ENCODE peak calls at places on chromosomes 2 and 18, in four cellular contexts. One of them, this sample, is unnamed.
A peak's percentile ranks its signal among the peaks of the same experiment; 100 is the strongest.

GRCh38 chr2:61898810-61899209 is 6.7 kb upstream of the COMMD1 start:
- DNase-seq in Caco-2: no peak
- DNase-seq in cardiac muscle cell: peak; percentile 36
- DNase-seq in sigmoid colon: no peak
- DNase-seq in this sample: no peak

GRCh38 chr2:160246356-160246755 is 46.3 kb upstream of the ITGB6 start:
- DNase-seq in Caco-2: no peak
- DNase-seq in cardiac muscle cell: no peak
- DNase-seq in sigmoid colon: no peak
- DNase-seq in this sample: no peak

GRCh38 chr2:35293261-35293660 is 1062.3 kb upstream of the CRIM1 start:
- DNase-seq in Caco-2: no peak
- DNase-seq in cardiac muscle cell: no peak
- DNase-seq in sigmoid colon: no peak
- DNase-seq in this sample: no peak

GRCh38 chr2:174839672-174840071 is 75.4 kb upstream of the CHRNA1 start:
- DNase-seq in Caco-2: no peak
- DNase-seq in cardiac muscle cell: no peak
- DNase-seq in sigmoid colon: no peak
- DNase-seq in this sample: no peak

GRCh38 chr2:237875234-237876055 is 16.0 kb downstream of the RAMP1 start:
- DNase-seq in Caco-2: no peak
- DNase-seq in cardiac muscle cell: no peak
- DNase-seq in sigmoid colon: peak; percentile 63
- DNase-seq in this sample: no peak

GRCh38 chr2:166376488-166376828 is 714 bp upstream of the SCN9A start:
- DNase-seq in Caco-2: no peak
- DNase-seq in cardiac muscle cell: no peak
- DNase-seq in sigmoid colon: no peak
- DNase-seq in this sample: no peak

GRCh38 chr18:61891271-61891670 is 1.5 kb downstream of the RNF152 start:
- DNase-seq in Caco-2: no peak
- DNase-seq in cardiac muscle cell: no peak
- DNase-seq in sigmoid colon: no peak
- DNase-seq in this sample: no peak

GRCh38 chr18:48949606-48950535 is 894 bp downstream of the SMAD7 start:
- DNase-seq in Caco-2: peak; percentile 46
- DNase-seq in cardiac muscle cell: peak; percentile 66
- DNase-seq in sigmoid colon: no peak
- DNase-seq in this sample: no peak

GRCh38 chr2:235043762-235044500 is 92.1 kb downstream of the SH3BP4 start:
- DNase-seq in Caco-2: no peak
- DNase-seq in cardiac muscle cell: no peak
- DNase-seq in sigmoid colon: no peak
- DNase-seq in this sample: no peak

GRCh38 chr2:47250576-47251403 is 95.7 kb upstream of the STPG4 start:
- DNase-seq in Caco-2: no peak
- DNase-seq in cardiac muscle cell: no peak
- DNase-seq in sigmoid colon: no peak
- DNase-seq in this sample: no peak

GRCh38 chr2:37781028-37781427 is 109.6 kb upstream of the CDC42EP3 start:
- DNase-seq in Caco-2: no peak
- DNase-seq in cardiac muscle cell: peak; percentile 57
- DNase-seq in sigmoid colon: no peak
- DNase-seq in this sample: peak; percentile 70

GRCh38 chr2:48347712-48348111 is 182.2 kb upstream of the STON1 start:
- DNase-seq in Caco-2: no peak
- DNase-seq in cardiac muscle cell: peak; percentile 26
- DNase-seq in sigmoid colon: no peak
- DNase-seq in this sample: no peak

GRCh38 chr2:113807634-113808196 is 51.3 kb upstream of the SLC35F5 start:
- DNase-seq in Caco-2: no peak
- DNase-seq in cardiac muscle cell: no peak
- DNase-seq in sigmoid colon: no peak
- DNase-seq in this sample: no peak

GRCh38 chr2:100654611-100655010 is 91.8 kb downstream of the PDCL3 start:
- DNase-seq in Caco-2: no peak
- DNase-seq in cardiac muscle cell: no peak
- DNase-seq in sigmoid colon: no peak
- DNase-seq in this sample: no peak

GRCh38 chr18:46167971-46168370 is 63.8 kb downstream of the HAUS1 start:
- DNase-seq in Caco-2: no peak
- DNase-seq in cardiac muscle cell: no peak
- DNase-seq in sigmoid colon: no peak
- DNase-seq in this sample: no peak

GRCh38 chr2:127479219-127479825 is 47.0 kb downstream of the IWS1 start:
- DNase-seq in Caco-2: no peak
- DNase-seq in cardiac muscle cell: peak; percentile 78
- DNase-seq in sigmoid colon: no peak
- DNase-seq in this sample: peak; percentile 47

GRCh38 chr2:16178551-16179130 is 238.3 kb downstream of the MYCN start:
- DNase-seq in Caco-2: no peak
- DNase-seq in cardiac muscle cell: no peak
- DNase-seq in sigmoid colon: no peak
- DNase-seq in this sample: no peak

DNA sequence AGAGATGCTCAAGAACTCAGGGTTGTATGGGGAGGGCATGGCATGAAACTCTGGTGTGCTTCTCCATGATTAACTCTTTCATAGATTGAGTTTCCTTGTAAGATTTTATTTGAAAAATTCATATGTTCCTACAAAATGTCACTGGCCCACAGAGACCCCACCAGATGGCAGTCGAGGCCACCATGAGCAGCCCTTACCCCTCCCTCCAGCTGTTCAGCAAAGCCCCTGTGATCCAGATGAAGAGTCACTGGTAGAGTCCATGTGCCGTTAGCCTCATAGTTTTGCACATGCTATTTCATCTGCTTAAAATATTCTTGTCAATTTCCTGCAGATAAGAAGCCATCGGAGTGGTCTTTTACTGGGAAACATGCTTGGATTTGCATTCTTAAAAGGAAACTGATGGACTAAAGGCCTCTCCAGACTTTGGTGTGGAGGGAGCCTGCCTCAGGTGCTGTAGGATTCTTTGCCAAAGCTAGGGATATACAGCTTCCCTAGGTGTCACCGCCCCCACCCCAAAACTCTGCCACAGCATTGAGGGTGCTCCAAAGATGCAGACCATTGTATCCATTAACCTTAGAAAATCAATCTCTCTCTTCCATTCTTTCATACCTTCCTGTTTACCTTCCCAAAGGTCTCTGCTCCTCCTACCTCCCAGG is 18.8 kb downstream of the ZNF385B start:
- DNase-seq in Caco-2: peak; percentile 52
- DNase-seq in cardiac muscle cell: peak; percentile 51
- DNase-seq in sigmoid colon: no peak
- DNase-seq in this sample: peak; percentile 12
- TF ChIP-seq CTCF in Caco-2: peak; percentile 76
- TF ChIP-seq CTCF in cardiac muscle cell: peak; percentile 56
- TF ChIP-seq CTCF in sigmoid colon: no peak
- TF ChIP-seq CTCF in this sample: peak; percentile 50

GRCh38 chr2:12931211-12931844 is 214.6 kb downstream of the TRIB2 start:
- DNase-seq in Caco-2: no peak
- DNase-seq in cardiac muscle cell: peak; percentile 78
- DNase-seq in sigmoid colon: no peak
- DNase-seq in this sample: no peak

GRCh38 chr2:12930382-12930781 is 213.6 kb downstream of the TRIB2 start:
- DNase-seq in Caco-2: no peak
- DNase-seq in cardiac muscle cell: no peak
- DNase-seq in sigmoid colon: no peak
- DNase-seq in this sample: no peak

GRCh38 chr2:12929806-12930205 is 213.1 kb downstream of the TRIB2 start:
- DNase-seq in Caco-2: no peak
- DNase-seq in cardiac muscle cell: no peak
- DNase-seq in sigmoid colon: no peak
- DNase-seq in this sample: no peak

GRCh38 chr2:12928197-12928596 is 211.5 kb downstream of the TRIB2 start:
- DNase-seq in Caco-2: no peak
- DNase-seq in cardiac muscle cell: peak; percentile 76
- DNase-seq in sigmoid colon: no peak
- DNase-seq in this sample: peak; percentile 66

GRCh38 chr2:12928706-12929291 is 212.1 kb downstream of the TRIB2 start:
- DNase-seq in Caco-2: no peak
- DNase-seq in cardiac muscle cell: no peak
- DNase-seq in sigmoid colon: no peak
- DNase-seq in this sample: no peak
- H3K4me3 ChIP-seq in Caco-2: no peak overlapping the region
- H3K4me3 ChIP-seq in cardiac muscle cell: no peak overlapping the region
- H3K4me3 ChIP-seq in sigmoid colon: no peak overlapping the region
- H3K4me3 ChIP-seq in this sample: peak overlapping the region; percentile 19

GRCh38 chr18:39969813-39970494 is 1985.1 kb upstream of the PIK3C3 start:
- DNase-seq in Caco-2: no peak
- DNase-seq in cardiac muscle cell: peak; percentile 11
- DNase-seq in sigmoid colon: no peak
- DNase-seq in this sample: no peak

GRCh38 chr18:39962546-39962945 is 1992.5 kb upstream of the PIK3C3 start:
- DNase-seq in Caco-2: no peak
- DNase-seq in cardiac muscle cell: no peak
- DNase-seq in sigmoid colon: no peak
- DNase-seq in this sample: no peak

GRCh38 chr18:39960545-39960944 is 1994.5 kb upstream of the PIK3C3 start:
- DNase-seq in Caco-2: no peak
- DNase-seq in cardiac muscle cell: no peak
- DNase-seq in sigmoid colon: no peak
- DNase-seq in this sample: no peak

DNA sequence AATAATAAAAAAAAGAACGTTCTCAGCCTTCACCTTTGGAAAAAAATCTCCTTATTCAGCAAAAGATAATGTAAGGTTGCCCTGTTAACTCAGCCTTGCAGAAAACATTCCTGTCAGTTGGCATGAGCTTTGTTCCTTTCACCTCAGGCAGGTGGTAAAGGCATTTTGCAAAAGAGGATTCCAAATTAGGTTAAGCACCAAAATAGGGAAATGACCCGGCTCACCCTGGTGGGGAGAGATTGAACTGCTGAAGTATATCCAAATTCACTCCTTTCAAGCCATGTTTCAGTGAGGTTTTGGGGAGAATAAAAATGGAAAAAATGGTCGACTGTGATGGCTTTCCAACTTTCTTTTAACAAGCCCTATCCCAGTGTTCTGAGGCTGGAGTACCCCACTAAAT is 1988.8 kb upstream of the PIK3C3 start:
- DNase-seq in Caco-2: no peak
- DNase-seq in cardiac muscle cell: no peak
- DNase-seq in sigmoid colon: no peak
- DNase-seq in this sample: no peak
- TF ChIP-seq CTCF in Caco-2: no peak
- TF ChIP-seq CTCF in cardiac muscle cell: peak; percentile 34
- TF ChIP-seq CTCF in sigmoid colon: no peak
- TF ChIP-seq CTCF in this sample: peak; percentile 12

DNA sequence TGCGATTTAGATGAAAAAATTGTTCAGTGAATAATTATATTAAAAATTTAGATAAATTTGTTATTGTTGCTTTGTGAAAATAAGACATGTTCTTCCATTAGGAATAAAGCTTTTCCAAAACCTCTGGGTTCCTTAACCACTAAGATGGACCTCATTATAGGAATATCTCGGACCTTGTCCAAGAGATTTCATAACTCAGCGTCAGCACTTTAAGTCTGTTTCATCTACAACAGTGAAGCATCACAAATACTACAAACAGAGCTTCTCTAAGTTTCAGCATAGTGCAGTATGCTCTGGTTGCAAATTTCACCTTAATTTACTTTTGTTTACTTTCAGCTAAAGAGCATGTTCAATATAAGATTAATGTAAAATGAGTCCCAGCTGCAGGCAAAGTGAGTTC is 150.3 kb downstream of the UBE2E3 start:
- DNase-seq in Caco-2: no peak
- DNase-seq in cardiac muscle cell: peak; percentile 67
- DNase-seq in sigmoid colon: no peak
- DNase-seq in this sample: no peak
- H3K4me3 ChIP-seq in Caco-2: no peak overlapping the region
- H3K4me3 ChIP-seq in cardiac muscle cell: no peak overlapping the region
- H3K4me3 ChIP-seq in sigmoid colon: no peak overlapping the region
- H3K4me3 ChIP-seq in this sample: no peak overlapping the region

GRCh38 chr2:199404841-199405240 is 52.9 kb downstream of the SATB2 start:
- DNase-seq in Caco-2: no peak
- DNase-seq in cardiac muscle cell: peak; percentile 53
- DNase-seq in sigmoid colon: no peak
- DNase-seq in this sample: no peak

GRCh38 chr2:199410130-199410529 is 47.6 kb downstream of the SATB2 start:
- DNase-seq in Caco-2: no peak
- DNase-seq in cardiac muscle cell: no peak
- DNase-seq in sigmoid colon: no peak
- DNase-seq in this sample: no peak

GRCh38 chr2:199407421-199407820 is 50.3 kb downstream of the SATB2 start:
- DNase-seq in Caco-2: no peak
- DNase-seq in cardiac muscle cell: no peak
- DNase-seq in sigmoid colon: no peak
- DNase-seq in this sample: no peak

GRCh38 chr2:199409705-199410104 is 48.0 kb downstream of the SATB2 start:
- DNase-seq in Caco-2: no peak
- DNase-seq in cardiac muscle cell: no peak
- DNase-seq in sigmoid colon: no peak
- DNase-seq in this sample: no peak

GRCh38 chr2:199405241-199405640 is 52.5 kb downstream of the SATB2 start:
- DNase-seq in Caco-2: no peak
- DNase-seq in cardiac muscle cell: peak; percentile 25
- DNase-seq in sigmoid colon: no peak
- DNase-seq in this sample: no peak
- TF ChIP-seq CTCF in Caco-2: peak; percentile 34
- TF ChIP-seq CTCF in cardiac muscle cell: peak; percentile 37
- TF ChIP-seq CTCF in sigmoid colon: no peak
- TF ChIP-seq CTCF in this sample: peak; percentile 38

DNA sequence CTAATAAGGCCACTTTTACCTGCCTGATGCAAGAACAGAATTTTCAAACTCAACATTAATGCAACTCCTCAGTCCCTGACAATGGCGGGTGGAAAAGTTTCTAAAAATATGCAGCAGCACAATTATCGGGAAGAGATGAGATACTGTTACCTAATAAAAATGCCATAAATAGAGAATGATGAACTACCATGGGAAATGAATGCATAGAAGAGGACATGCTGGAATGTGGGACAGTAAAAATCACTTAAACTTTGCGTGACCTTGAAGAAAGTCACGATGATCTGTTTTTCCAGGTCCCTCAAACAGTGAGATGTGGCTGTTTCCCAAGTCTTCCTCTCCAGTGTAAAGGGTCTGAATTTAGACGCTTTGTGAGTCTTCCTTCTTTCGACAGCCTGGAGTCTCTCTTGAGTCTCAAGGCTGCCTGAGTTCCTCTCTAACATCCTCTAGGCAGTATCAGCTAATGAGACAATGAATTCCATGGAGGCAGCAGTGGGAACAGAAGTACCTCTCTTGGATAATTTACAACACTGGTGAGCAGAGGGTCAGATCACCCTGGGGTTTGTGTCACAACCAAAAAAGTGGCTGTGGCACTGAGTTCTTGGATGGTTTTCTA is 1.4 kb downstream of the CLUL1 start:
- DNase-seq in Caco-2: no peak
- DNase-seq in cardiac muscle cell: no peak
- DNase-seq in sigmoid colon: no peak
- DNase-seq in this sample: peak; percentile 39
- H3K4me3 ChIP-seq in Caco-2: no peak overlapping the region
- H3K4me3 ChIP-seq in cardiac muscle cell: no peak overlapping the region
- H3K4me3 ChIP-seq in sigmoid colon: no peak overlapping the region
- H3K4me3 ChIP-seq in this sample: no peak overlapping the region

GRCh38 chr2:210922419-210922818 is 366.0 kb downstream of the CPS1 start:
- DNase-seq in Caco-2: no peak
- DNase-seq in cardiac muscle cell: no peak
- DNase-seq in sigmoid colon: no peak
- DNase-seq in this sample: no peak
- TF ChIP-seq CTCF in Caco-2: no peak
- TF ChIP-seq CTCF in cardiac muscle cell: no peak
- TF ChIP-seq CTCF in sigmoid colon: no peak
- TF ChIP-seq CTCF in this sample: no peak